ENCODE peak calls at places on chromosome 3, in four cellular contexts. E is NB4, Y is memory B cell, B is HCEC 1CT. J is an unnamed sample.

GRCh38 chr3:115239717-115240116 is 92.6 kb upstream of the ZBTB20 start:
- DNase-seq in E (no peak), Y (no peak), B (peak; percentile 92), J (no peak)

GRCh38 chr3:128933213-128933921 is 53.9 kb downstream of the ACAD9 start:
- DNase-seq in E (no peak), Y (no peak), B (no peak), J (no peak)

GRCh38 chr3:78918361-78919020 is 849.3 kb downstream of the ROBO1 start:
- DNase-seq in E (no peak), Y (no peak), B (peak; percentile 28), J (no peak)

GRCh38 chr3:30600572-30600971 is 5.8 kb upstream of the TGFBR2 start:
- DNase-seq in E (no peak), Y (no peak), B (no peak), J (no peak)

GRCh38 chr3:48188266-48189201 is at the start of gene CDC25A:
- DNase-seq in E (peak; percentile 99), Y (peak; percentile 79), B (peak; percentile 100), J (peak; percentile 93)

GRCh38 chr3:16801223-16801622 is 83.5 kb upstream of the PLCL2 start:
- DNase-seq in E (peak; percentile 85), Y (no peak), B (no peak), J (peak; percentile 37)

GRCh38 chr3:63639821-63640220 is 12.7 kb upstream of the SNTN start:
- DNase-seq in E (no peak), Y (no peak), B (peak; percentile 57), J (no peak)

GRCh38 chr3:143934791-143935190 is 36.8 kb upstream of the DIPK2A start:
- DNase-seq in E (no peak), Y (no peak), B (no peak), J (no peak)

GRCh38 chr3:37703633-37704032 is 158.0 kb upstream of the CTDSPL start:
- DNase-seq in E (no peak), Y (no peak), B (peak; percentile 48), J (no peak)

GRCh38 chr3:197331131-197331530 is 32.7 kb upstream of the DLG1 start:
- DNase-seq in E (no peak), Y (no peak), B (peak; percentile 37), J (no peak)

GRCh38 chr3:144403040-144403457 is 431.4 kb downstream of the DIPK2A start:
- DNase-seq in E (no peak), Y (no peak), B (peak; percentile 32), J (no peak)

GRCh38 chr3:181711325-181712135 is at the start of gene SOX2:
- DNase-seq in E (peak; percentile 19), Y (no peak), B (no peak), J (no peak)

GRCh38 chr3:134352031-134352671 is 22.1 kb downstream of the AMOTL2 start:
- DNase-seq in E (no peak), Y (no peak), B (no peak), J (no peak)

GRCh38 chr3:14410501-14411165 is 8.2 kb downstream of the SLC6A6 start:
- DNase-seq in E (peak; percentile 97), Y (no peak), B (peak; percentile 77), J (no peak)

GRCh38 chr3:47566667-47567066 is 12.0 kb downstream of the CSPG5 start:
- DNase-seq in E (no peak), Y (no peak), B (no peak), J (no peak)

GRCh38 chr3:105676621-105677300 is 192.1 kb downstream of the CBLB start:
- DNase-seq in E (no peak), Y (no peak), B (no peak), J (no peak)

GRCh38 chr3:170178631-170179030 is 2.9 kb downstream of the PHC3 start:
- DNase-seq in E (peak; percentile 32), Y (no peak), B (no peak), J (no peak)

GRCh38 chr3:126887686-126888085 is 95.2 kb upstream of the PLXNA1 start:
- DNase-seq in E (no peak), Y (no peak), B (no peak), J (no peak)

GRCh38 chr3:182644800-182645433 is 148.4 kb upstream of the ATP11B start:
- DNase-seq in E (no peak), Y (no peak), B (no peak), J (no peak)

GRCh38 chr3:165339753-165340152 is 143.6 kb upstream of the SLITRK3 start:
- DNase-seq in E (no peak), Y (no peak), B (no peak), J (no peak)

GRCh38 chr3:194885766-194886165 is 200.1 kb downstream of the FAM43A start:
- DNase-seq in E (no peak), Y (no peak), B (no peak), J (no peak)

GRCh38 chr3:125435231-125435630 is 60.1 kb upstream of the ZNF148 start:
- DNase-seq in E (no peak), Y (no peak), B (no peak), J (no peak)

GRCh38 chr3:17664923-17665322 is 77.5 kb downstream of the TBC1D5 start:
- DNase-seq in E (no peak), Y (no peak), B (no peak), J (peak; percentile 3)

GRCh38 chr3:42229942-42230688 is 35.9 kb downstream of the CCK start:
- DNase-seq in E (peak; percentile 44), Y (no peak), B (peak; percentile 67), J (no peak)

GRCh38 chr3:144114767-144115166 is 143.1 kb downstream of the DIPK2A start:
- DNase-seq in E (peak; percentile 4), Y (no peak), B (peak; percentile 43), J (no peak)

GRCh38 chr3:159867372-159867771 is 121.3 kb upstream of the IL12A start:
- DNase-seq in E (no peak), Y (no peak), B (no peak), J (no peak)

GRCh38 chr3:70916375-70917055 is 604.1 kb upstream of the MDFIC2 start:
- DNase-seq in E (peak; percentile 1), Y (no peak), B (no peak), J (no peak)

GRCh38 chr3:134084230-134084950 is 54.7 kb upstream of the SLCO2A1 start:
- DNase-seq in E (no peak), Y (no peak), B (no peak), J (no peak)

GRCh38 chr3:160540546-160540945 is 24.8 kb downstream of the KPNA4 start:
- DNase-seq in E (no peak), Y (no peak), B (peak; percentile 61), J (no peak)

GRCh38 chr3:58116161-58116955 is 94.4 kb downstream of the DNASE1L3 start:
- DNase-seq in E (peak; percentile 10), Y (peak; percentile 69), B (no peak), J (peak; percentile 91)

GRCh38 chr3:50554553-50554952 is 13.0 kb downstream of the C3orf18 start:
- DNase-seq in E (no peak), Y (no peak), B (no peak), J (no peak)

GRCh38 chr3:50170689-50171088 is 15.6 kb downstream of the SEMA3F start:
- DNase-seq in E (peak; percentile 62), Y (no peak), B (peak; percentile 74), J (no peak)

GRCh38 chr3:124714218-124714853 is 15.9 kb upstream of the UMPS start:
- DNase-seq in E (no peak), Y (no peak), B (no peak), J (no peak)

GRCh38 chr3:150222646-150223045 is 185.5 kb upstream of the TSC22D2 start:
- DNase-seq in E (no peak), Y (no peak), B (no peak), J (no peak)

GRCh38 chr3:184924547-184924946 is 112.6 kb downstream of the VPS8 start:
- DNase-seq in E (no peak), Y (no peak), B (no peak), J (no peak)

J was measured in naive B cell.